ENCODE peak calls at places on chromosomes 6 and 20, in four cellular contexts. One of them, this sample, is unnamed.

GRCh38 chr20:47606414-47607207 is 104.9 kb downstream of the NCOA3 start:
- DNase-seq in C1 segment of cervical spinal cord: no peak
- DNase-seq in mesothelial cell of epicardium: no peak
- DNase-seq in stimulated activated CD8-positive, alpha-beta memory T cell treated with anti-CD3 and anti-CD28 coated beads, Interleukin-2, amount 100 ng/mL, for 48 hours: no peak
- DNase-seq in this sample: no peak

GRCh38 chr20:48626226-48626937 is 201.4 kb downstream of the PREX1 start:
- DNase-seq in C1 segment of cervical spinal cord: no peak
- DNase-seq in mesothelial cell of epicardium: no peak
- DNase-seq in stimulated activated CD8-positive, alpha-beta memory T cell treated with anti-CD3 and anti-CD28 coated beads, Interleukin-2, amount 100 ng/mL, for 48 hours: no peak
- DNase-seq in this sample: no peak

GRCh38 chr6:33426590-33427563 is 7.0 kb downstream of the SYNGAP1 start:
- DNase-seq in C1 segment of cervical spinal cord: no peak
- DNase-seq in stimulated activated CD8-positive, alpha-beta memory T cell treated with anti-CD3 and anti-CD28 coated beads, Interleukin-2, amount 100 ng/mL, for 48 hours: no peak
- DNase-seq in mesothelial cell of epicardium: no peak
- DNase-seq in this sample: no peak

GRCh38 chr20:1326031-1326930 is 2.7 kb downstream of the SDCBP2 start:
- DNase-seq in mesothelial cell of epicardium: peak; percentile 38
- DNase-seq in C1 segment of cervical spinal cord: no peak
- DNase-seq in stimulated activated CD8-positive, alpha-beta memory T cell treated with anti-CD3 and anti-CD28 coated beads, Interleukin-2, amount 100 ng/mL, for 48 hours: no peak
- DNase-seq in this sample: no peak

GRCh38 chr6:92132446-92132845 is 1286.9 kb downstream of the EPHA7 start:
- DNase-seq in mesothelial cell of epicardium: no peak
- DNase-seq in stimulated activated CD8-positive, alpha-beta memory T cell treated with anti-CD3 and anti-CD28 coated beads, Interleukin-2, amount 100 ng/mL, for 48 hours: no peak
- DNase-seq in C1 segment of cervical spinal cord: no peak
- DNase-seq in this sample: peak; percentile 44

GRCh38 chr6:19795211-19795610 is 42.0 kb upstream of the ID4 start:
- DNase-seq in stimulated activated CD8-positive, alpha-beta memory T cell treated with anti-CD3 and anti-CD28 coated beads, Interleukin-2, amount 100 ng/mL, for 48 hours: no peak
- DNase-seq in mesothelial cell of epicardium: no peak
- DNase-seq in C1 segment of cervical spinal cord: no peak
- DNase-seq in this sample: no peak

GRCh38 chr6:152948150-152948768 is 34.6 kb downstream of the FBXO5 start:
- DNase-seq in mesothelial cell of epicardium: no peak
- DNase-seq in C1 segment of cervical spinal cord: no peak
- DNase-seq in stimulated activated CD8-positive, alpha-beta memory T cell treated with anti-CD3 and anti-CD28 coated beads, Interleukin-2, amount 100 ng/mL, for 48 hours: no peak
- DNase-seq in this sample: no peak

GRCh38 chr20:63368151-63368550 is 7.0 kb upstream of the CHRNA4 start:
- DNase-seq in mesothelial cell of epicardium: no peak
- DNase-seq in C1 segment of cervical spinal cord: no peak
- DNase-seq in stimulated activated CD8-positive, alpha-beta memory T cell treated with anti-CD3 and anti-CD28 coated beads, Interleukin-2, amount 100 ng/mL, for 48 hours: no peak
- DNase-seq in this sample: no peak

GRCh38 chr6:24126586-24127192 is 674 bp downstream of the NRSN1 start:
- DNase-seq in C1 segment of cervical spinal cord: peak; percentile 46
- DNase-seq in stimulated activated CD8-positive, alpha-beta memory T cell treated with anti-CD3 and anti-CD28 coated beads, Interleukin-2, amount 100 ng/mL, for 48 hours: no peak
- DNase-seq in mesothelial cell of epicardium: peak; percentile 79
- DNase-seq in this sample: no peak

GRCh38 chr6:21220271-21220987 is 373.1 kb upstream of the SOX4 start:
- DNase-seq in C1 segment of cervical spinal cord: no peak
- DNase-seq in mesothelial cell of epicardium: no peak
- DNase-seq in stimulated activated CD8-positive, alpha-beta memory T cell treated with anti-CD3 and anti-CD28 coated beads, Interleukin-2, amount 100 ng/mL, for 48 hours: no peak
- DNase-seq in this sample: peak; percentile 8

GRCh38 chr6:163335671-163336545 is 78.6 kb upstream of the QKI start:
- DNase-seq in stimulated activated CD8-positive, alpha-beta memory T cell treated with anti-CD3 and anti-CD28 coated beads, Interleukin-2, amount 100 ng/mL, for 48 hours: no peak
- DNase-seq in C1 segment of cervical spinal cord: peak; percentile 51
- DNase-seq in mesothelial cell of epicardium: no peak
- DNase-seq in this sample: no peak

GRCh38 chr20:60037120-60037499 is 78.9 kb downstream of the CDH26 start:
- DNase-seq in C1 segment of cervical spinal cord: no peak
- DNase-seq in mesothelial cell of epicardium: no peak
- DNase-seq in stimulated activated CD8-positive, alpha-beta memory T cell treated with anti-CD3 and anti-CD28 coated beads, Interleukin-2, amount 100 ng/mL, for 48 hours: no peak
- DNase-seq in this sample: no peak

GRCh38 chr6:136317023-136317649 is 27.5 kb upstream of the BCLAF1 start:
- DNase-seq in stimulated activated CD8-positive, alpha-beta memory T cell treated with anti-CD3 and anti-CD28 coated beads, Interleukin-2, amount 100 ng/mL, for 48 hours: peak; percentile 19
- DNase-seq in mesothelial cell of epicardium: peak; percentile 51
- DNase-seq in C1 segment of cervical spinal cord: peak; percentile 47
- DNase-seq in this sample: peak; percentile 22

GRCh38 chr6:96286503-96286902 is 235.1 kb upstream of the UFL1 start:
- DNase-seq in stimulated activated CD8-positive, alpha-beta memory T cell treated with anti-CD3 and anti-CD28 coated beads, Interleukin-2, amount 100 ng/mL, for 48 hours: no peak
- DNase-seq in mesothelial cell of epicardium: no peak
- DNase-seq in C1 segment of cervical spinal cord: no peak
- DNase-seq in this sample: no peak

GRCh38 chr6:30411515-30412207 is 66.7 kb downstream of the RPP21 start:
- DNase-seq in stimulated activated CD8-positive, alpha-beta memory T cell treated with anti-CD3 and anti-CD28 coated beads, Interleukin-2, amount 100 ng/mL, for 48 hours: peak; percentile 33
- DNase-seq in mesothelial cell of epicardium: peak; percentile 60
- DNase-seq in C1 segment of cervical spinal cord: peak; percentile 5
- DNase-seq in this sample: no peak

GRCh38 chr6:134253681-134254080 is 64.2 kb downstream of the SGK1 start:
- DNase-seq in C1 segment of cervical spinal cord: peak; percentile 29
- DNase-seq in mesothelial cell of epicardium: no peak
- DNase-seq in stimulated activated CD8-positive, alpha-beta memory T cell treated with anti-CD3 and anti-CD28 coated beads, Interleukin-2, amount 100 ng/mL, for 48 hours: no peak
- DNase-seq in this sample: no peak

GRCh38 chr20:20603339-20603990 is 109.0 kb downstream of the RALGAPA2 start:
- DNase-seq in mesothelial cell of epicardium: no peak
- DNase-seq in stimulated activated CD8-positive, alpha-beta memory T cell treated with anti-CD3 and anti-CD28 coated beads, Interleukin-2, amount 100 ng/mL, for 48 hours: peak; percentile 1
- DNase-seq in C1 segment of cervical spinal cord: no peak
- DNase-seq in this sample: peak; percentile 98

GRCh38 chr20:32702706-32703425 is 29.1 kb upstream of the C20orf203 start:
- DNase-seq in C1 segment of cervical spinal cord: no peak
- DNase-seq in mesothelial cell of epicardium: no peak
- DNase-seq in stimulated activated CD8-positive, alpha-beta memory T cell treated with anti-CD3 and anti-CD28 coated beads, Interleukin-2, amount 100 ng/mL, for 48 hours: no peak
- DNase-seq in this sample: no peak

GRCh38 chr6:71157350-71157749 is 131.3 kb upstream of the OGFRL1 start:
- DNase-seq in stimulated activated CD8-positive, alpha-beta memory T cell treated with anti-CD3 and anti-CD28 coated beads, Interleukin-2, amount 100 ng/mL, for 48 hours: no peak
- DNase-seq in mesothelial cell of epicardium: no peak
- DNase-seq in C1 segment of cervical spinal cord: no peak
- DNase-seq in this sample: no peak

GRCh38 chr6:123448306-123448884 is 188.4 kb downstream of the TRDN start:
- DNase-seq in C1 segment of cervical spinal cord: no peak
- DNase-seq in stimulated activated CD8-positive, alpha-beta memory T cell treated with anti-CD3 and anti-CD28 coated beads, Interleukin-2, amount 100 ng/mL, for 48 hours: no peak
- DNase-seq in mesothelial cell of epicardium: no peak
- DNase-seq in this sample: no peak

GRCh38 chr6:17928514-17929430 is 58.7 kb downstream of the KIF13A start:
- DNase-seq in stimulated activated CD8-positive, alpha-beta memory T cell treated with anti-CD3 and anti-CD28 coated beads, Interleukin-2, amount 100 ng/mL, for 48 hours: no peak
- DNase-seq in C1 segment of cervical spinal cord: no peak
- DNase-seq in mesothelial cell of epicardium: no peak
- DNase-seq in this sample: no peak

GRCh38 chr6:14727494-14728395 is 518.1 kb upstream of the JARID2 start:
- DNase-seq in mesothelial cell of epicardium: no peak
- DNase-seq in C1 segment of cervical spinal cord: no peak
- DNase-seq in stimulated activated CD8-positive, alpha-beta memory T cell treated with anti-CD3 and anti-CD28 coated beads, Interleukin-2, amount 100 ng/mL, for 48 hours: no peak
- DNase-seq in this sample: no peak

GRCh38 chr6:13302751-13303667 is 25.3 kb downstream of the TBC1D7 start:
- DNase-seq in stimulated activated CD8-positive, alpha-beta memory T cell treated with anti-CD3 and anti-CD28 coated beads, Interleukin-2, amount 100 ng/mL, for 48 hours: peak; percentile 25
- DNase-seq in C1 segment of cervical spinal cord: peak; percentile 76
- DNase-seq in mesothelial cell of epicardium: no peak
- DNase-seq in this sample: peak; percentile 85

GRCh38 chr6:72783667-72784066 is 161.8 kb downstream of the KCNQ5 start:
- DNase-seq in stimulated activated CD8-positive, alpha-beta memory T cell treated with anti-CD3 and anti-CD28 coated beads, Interleukin-2, amount 100 ng/mL, for 48 hours: no peak
- DNase-seq in mesothelial cell of epicardium: no peak
- DNase-seq in C1 segment of cervical spinal cord: no peak
- DNase-seq in this sample: no peak

GRCh38 chr6:15474196-15474595 is 188.6 kb downstream of the DTNBP1 start:
- DNase-seq in mesothelial cell of epicardium: no peak
- DNase-seq in C1 segment of cervical spinal cord: no peak
- DNase-seq in stimulated activated CD8-positive, alpha-beta memory T cell treated with anti-CD3 and anti-CD28 coated beads, Interleukin-2, amount 100 ng/mL, for 48 hours: no peak
- DNase-seq in this sample: peak; percentile 20

GRCh38 chr6:36700812-36701211 is 3.2 kb downstream of the RAB44 start:
- DNase-seq in C1 segment of cervical spinal cord: no peak
- DNase-seq in mesothelial cell of epicardium: no peak
- DNase-seq in stimulated activated CD8-positive, alpha-beta memory T cell treated with anti-CD3 and anti-CD28 coated beads, Interleukin-2, amount 100 ng/mL, for 48 hours: no peak
- DNase-seq in this sample: no peak

GRCh38 chr6:28941681-28942448 is 18.1 kb upstream of the TRIM27 start:
- DNase-seq in C1 segment of cervical spinal cord: no peak
- DNase-seq in mesothelial cell of epicardium: no peak
- DNase-seq in stimulated activated CD8-positive, alpha-beta memory T cell treated with anti-CD3 and anti-CD28 coated beads, Interleukin-2, amount 100 ng/mL, for 48 hours: no peak
- DNase-seq in this sample: no peak

GRCh38 chr20:57092112-57092899 is 174.1 kb downstream of the BMP7 start:
- DNase-seq in stimulated activated CD8-positive, alpha-beta memory T cell treated with anti-CD3 and anti-CD28 coated beads, Interleukin-2, amount 100 ng/mL, for 48 hours: peak; percentile 49
- DNase-seq in mesothelial cell of epicardium: peak; percentile 80
- DNase-seq in C1 segment of cervical spinal cord: peak; percentile 77
- DNase-seq in this sample: no peak

GRCh38 chr6:1578293-1578745 is 31.4 kb upstream of the FOXC1 start:
- DNase-seq in C1 segment of cervical spinal cord: no peak
- DNase-seq in stimulated activated CD8-positive, alpha-beta memory T cell treated with anti-CD3 and anti-CD28 coated beads, Interleukin-2, amount 100 ng/mL, for 48 hours: no peak
- DNase-seq in mesothelial cell of epicardium: no peak
- DNase-seq in this sample: no peak

GRCh38 chr6:137076277-137077068 is 31.7 kb upstream of the IL20RA start:
- DNase-seq in C1 segment of cervical spinal cord: peak; percentile 44
- DNase-seq in stimulated activated CD8-positive, alpha-beta memory T cell treated with anti-CD3 and anti-CD28 coated beads, Interleukin-2, amount 100 ng/mL, for 48 hours: peak; percentile 29
- DNase-seq in mesothelial cell of epicardium: peak; percentile 52
- DNase-seq in this sample: peak; percentile 20

GRCh38 chr6:42279144-42279781 is 61.6 kb upstream of the MRPS10 start:
- DNase-seq in stimulated activated CD8-positive, alpha-beta memory T cell treated with anti-CD3 and anti-CD28 coated beads, Interleukin-2, amount 100 ng/mL, for 48 hours: peak; percentile 13
- DNase-seq in C1 segment of cervical spinal cord: no peak
- DNase-seq in mesothelial cell of epicardium: no peak
- DNase-seq in this sample: no peak